ENCODE peak calls at places on chromosomes 5 and 9, in ten cellular contexts. Q is spleen, K is IMR-90, G is AG09309, N is AG04449, A is breast epithelium, F is A549, Z is heart right ventricle, J is esophagus squamous epithelium, I is cardiac muscle cell. M is an unnamed sample.
A peak's percentile ranks its signal among the peaks of the same experiment; 100 is the strongest.

GRCh38 chr5:76718880-76719279 is 3.0 kb downstream of the F2R start:
- DNase-seq in Q (no peak), K (no peak), G (no peak), N (no peak), A (no peak), F (no peak), Z (no peak), J (no peak), I (no peak), M (no peak)

GRCh38 chr9:131923132-131923671 is 156.5 kb downstream of the MED27 start:
- DNase-seq in Q (no peak), K (no peak), G (no peak), N (no peak), A (no peak), F (no peak), Z (no peak), J (no peak), I (no peak), M (no peak)

GRCh38 chr5:170265527-170265926 is 32.0 kb downstream of the LCP2 start:
- DNase-seq in Q (no peak), K (no peak), G (no peak), N (no peak), A (no peak), F (no peak), Z (peak; percentile 56), J (no peak), I (peak; percentile 56), M (no peak)

GRCh38 chr5:31987985-31988710 is 186.0 kb downstream of the GOLPH3 start:
- DNase-seq in Q (peak; percentile 15), K (peak; percentile 97), G (peak; percentile 95), N (peak; percentile 81), A (no peak), F (peak; percentile 72), Z (no peak), J (no peak), I (peak; percentile 93), M (peak; percentile 80)

GRCh38 chr5:145495741-145496140 is 339.4 kb downstream of the PRELID2 start:
- DNase-seq in Q (no peak), K (peak; percentile 94), G (peak; percentile 66), N (peak; percentile 76), A (no peak), F (peak; percentile 41), Z (no peak), J (no peak), I (peak; percentile 73), M (peak; percentile 66)

GRCh38 chr5:93225748-93226147 is 355.3 kb downstream of the NR2F1-AS1 start:
- DNase-seq in Q (no peak), K (no peak), G (no peak), N (no peak), A (no peak), F (no peak), Z (no peak), J (no peak), I (no peak), M (no peak)

GRCh38 chr5:79330071-79330470 is 94.1 kb downstream of the JMY start:
- DNase-seq in Q (no peak), K (peak; percentile 18), G (no peak), N (no peak), A (no peak), F (no peak), Z (no peak), J (no peak), I (peak; percentile 31), M (no peak)

GRCh38 chr5:30908356-30908755 is 285.1 kb upstream of the CDH6 start:
- DNase-seq in Q (no peak), K (no peak), G (no peak), N (no peak), A (no peak), F (no peak), Z (no peak), J (no peak), I (no peak), M (no peak)

GRCh38 chr5:176776916-176777315 is 33.4 kb upstream of the UNC5A start:
- DNase-seq in Q (peak; percentile 13), K (no peak), G (no peak), N (no peak), A (peak; percentile 6), F (no peak), Z (no peak), J (no peak), I (no peak), M (no peak)

GRCh38 chr5:176837707-176838115 is 27.4 kb downstream of the UNC5A start:
- DNase-seq in Q (peak; percentile 88), K (peak; percentile 83), G (peak; percentile 38), N (peak; percentile 14), A (peak; percentile 84), F (peak; percentile 83), Z (peak; percentile 90), J (no peak), I (peak; percentile 94), M (peak; percentile 92)

GRCh38 chr9:134083451-134083850 is 15.6 kb upstream of the BRD3 start:
- DNase-seq in Q (no peak), K (no peak), G (no peak), N (no peak), A (no peak), F (no peak), Z (no peak), J (no peak), I (no peak), M (no peak)

GRCh38 chr5:138543730-138544104 is 681 bp upstream of the ETF1 start:
- DNase-seq in Q (no peak), K (no peak), G (no peak), N (no peak), A (peak; percentile 75), F (no peak), Z (no peak), J (no peak), I (no peak), M (no peak)

GRCh38 chr9:136666364-136667216 is 3.9 kb downstream of the EGFL7 start:
- DNase-seq in Q (no peak), K (no peak), G (no peak), N (no peak), A (no peak), F (no peak), Z (no peak), J (no peak), I (no peak), M (no peak)
- H3K4me3 ChIP-seq in Q (peak overlapping the region; percentile 27), K (peak overlapping the region; percentile 50), G (no peak overlapping the region), N (no peak overlapping the region), A (peak overlapping the region; percentile 42), F (peak overlapping the region; percentile 68), Z (peak overlapping the region; percentile 58), J (peak overlapping the region; percentile 54), I (peak overlapping the region; percentile 33), M (peak overlapping the region; percentile 34)

GRCh38 chr5:41120600-41120999 is 49.5 kb upstream of the MROH2B start:
- DNase-seq in Q (no peak), K (no peak), G (no peak), N (no peak), A (no peak), F (no peak), Z (no peak), J (no peak), I (no peak), M (no peak)

GRCh38 chr5:41118177-41118576 is 47.0 kb upstream of the MROH2B start:
- DNase-seq in Q (no peak), K (no peak), G (no peak), N (no peak), A (no peak), F (no peak), Z (no peak), J (no peak), I (no peak), M (no peak)

GRCh38 chr5:41128291-41128690 is 57.1 kb upstream of the MROH2B start:
- DNase-seq in Q (no peak), K (no peak), G (no peak), N (no peak), A (no peak), F (no peak), Z (no peak), J (no peak), I (no peak), M (no peak)

DNA sequence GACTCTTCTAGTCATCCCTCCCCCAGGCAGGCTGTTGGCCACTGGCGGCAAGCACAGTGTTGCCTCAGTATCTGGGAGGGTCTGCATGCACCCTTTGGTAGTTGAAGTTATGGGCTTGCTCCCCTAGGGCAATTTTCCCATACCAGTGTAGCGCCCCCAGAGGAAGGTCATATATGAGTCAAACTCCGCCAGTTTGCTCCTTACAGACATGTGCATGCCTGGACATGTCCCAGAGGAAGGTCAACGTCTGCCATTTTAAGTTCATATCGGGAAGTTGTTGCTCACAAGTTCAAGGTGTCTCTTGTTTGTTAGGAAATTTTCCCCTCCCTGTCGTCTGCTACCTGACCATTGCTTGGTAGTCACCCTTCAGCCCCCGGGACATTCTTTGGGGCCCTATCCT is 51.3 kb upstream of the MROH2B start:
- DNase-seq in Q (no peak), K (no peak), G (no peak), N (no peak), A (no peak), F (peak; percentile 21), Z (no peak), J (no peak), I (no peak), M (no peak)
- TF ChIP-seq CTCF in Q (no peak), K (no peak), G (no peak), N (no peak), A (no peak), F (no peak), Z (no peak), J (no peak), I (no peak), M (no peak)

GRCh38 chr9:86599565-86599964 is 245.4 kb upstream of the TUT7 start:
- DNase-seq in Q (no peak), K (no peak), G (no peak), N (no peak), A (no peak), F (no peak), Z (no peak), J (no peak), I (no peak), M (no peak)
- H3K4me3 ChIP-seq in Q (no peak overlapping the region), K (no peak overlapping the region), G (no peak overlapping the region), N (no peak overlapping the region), A (no peak overlapping the region), F (no peak overlapping the region), Z (no peak overlapping the region), J (no peak overlapping the region), I (no peak overlapping the region), M (no peak overlapping the region)

DNA sequence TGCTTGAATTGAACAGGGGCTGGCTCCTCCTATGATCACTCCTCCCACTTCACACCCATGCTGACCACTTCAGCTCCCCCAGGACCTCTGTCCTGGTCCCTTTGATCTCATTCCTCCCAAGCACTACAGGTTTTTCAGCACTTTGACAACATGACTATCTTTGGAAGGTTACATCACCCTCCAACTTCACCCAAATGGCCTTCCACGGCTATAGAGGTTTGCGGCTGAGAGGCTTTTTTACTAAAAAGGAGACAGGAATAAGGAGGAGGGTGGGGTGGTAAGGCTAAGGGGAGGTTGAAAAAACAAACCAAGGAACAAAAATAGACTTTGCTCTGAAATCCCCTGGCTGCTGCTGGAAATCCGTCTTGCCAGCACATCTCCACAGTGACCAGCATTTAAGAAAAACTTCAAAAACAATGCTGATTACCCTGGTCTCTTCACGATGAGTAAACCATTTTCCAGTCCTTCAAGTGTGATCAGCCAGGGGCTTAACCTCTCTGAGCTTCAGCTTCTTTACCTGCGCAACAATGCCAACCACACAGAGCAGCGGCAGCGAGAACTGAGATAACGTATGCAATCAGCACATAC is 102.7 kb downstream of the DPYSL3 start:
- DNase-seq in Q (no peak), K (peak; percentile 73), G (peak; percentile 43), N (peak; percentile 70), A (no peak), F (no peak), Z (no peak), J (no peak), I (peak; percentile 52), M (no peak)
- TF ChIP-seq CTCF in Q (no peak), K (no peak), G (no peak), N (no peak), A (no peak), F (no peak), Z (no peak), J (no peak), I (no peak), M (no peak)

M was measured in fibroblast of villous mesenchyme.